ENCODE peak calls at places on chromosomes 2 and 18, in four cellular contexts. T, Y, R and M are unnamed samples.

GRCh38 chr18:46843372-46843771 is 73.9 kb downstream of the PIAS2 start:
- DNase-seq in T (no peak), Y (no peak), R (no peak), M (no peak)

GRCh38 chr2:143778981-143779380 is 649.8 kb downstream of the ARHGAP15 start:
- DNase-seq in T (peak), Y (no peak), R (no peak), M (no peak)

GRCh38 chr2:215565897-215566296 is 130.0 kb upstream of the FN1 start:
- DNase-seq in T (no peak), Y (no peak), R (no peak), M (no peak)

GRCh38 chr2:49616800-49617199 is 462.5 kb upstream of the FSHR start:
- DNase-seq in T (peak), Y (no peak), R (no peak), M (no peak)

GRCh38 chr2:181984060-181984459 is 1.6 kb upstream of the PPP1R1C start:
- DNase-seq in T (no peak), Y (no peak), R (no peak), M (no peak)

GRCh38 chr18:9849407-9849961 is 36.3 kb upstream of the TXNDC2 start:
- DNase-seq in T (peak), Y (no peak), R (no peak), M (no peak)

GRCh38 chr2:112791693-112792230 is 7.5 kb upstream of the IL1A start:
- DNase-seq in T (no peak), Y (no peak), R (no peak), M (no peak)

GRCh38 chr2:8544786-8545631 is 136.8 kb upstream of the ID2 start:
- DNase-seq in T (peak), Y (peak), R (no peak), M (no peak)

GRCh38 chr18:25896178-25896780 is 194.1 kb downstream of the SS18 start:
- DNase-seq in T (peak), Y (no peak), R (no peak), M (no peak)

GRCh38 chr2:205139822-205140612 is 542.3 kb upstream of the NRP2 start:
- DNase-seq in T (no peak), Y (no peak), R (no peak), M (no peak)

GRCh38 chr2:200728630-200729029 is 83.1 kb upstream of the BZW1 start:
- DNase-seq in T (no peak), Y (no peak), R (no peak), M (no peak)

GRCh38 chr2:98944786-98945185 is 8.8 kb upstream of the CRACDL start:
- DNase-seq in T (no peak), Y (no peak), R (no peak), M (no peak)

GRCh38 chr2:239566162-239566994 is 165.6 kb upstream of the HDAC4 start:
- DNase-seq in T (no peak), Y (no peak), R (no peak), M (no peak)

GRCh38 chr18:13611058-13611615 is 115.2 kb downstream of the FAM210A start:
- DNase-seq in T (no peak), Y (peak), R (no peak), M (no peak)

GRCh38 chr2:161234627-161235026 is 73.6 kb upstream of the PSMD14 start:
- DNase-seq in T (no peak), Y (no peak), R (no peak), M (no peak)
- H3K27ac ChIP-seq in T (peak), Y (no peak), R (no peak), M (no peak)

GRCh38 chr2:122445003-122445402 is 689.6 kb downstream of the TSN start:
- DNase-seq in T (no peak), Y (no peak), R (no peak), M (no peak)
- H3K27ac ChIP-seq in T (no peak), Y (no peak), R (no peak), M (no peak)

GRCh38 chr2:70709275-70709674 is 58.7 kb downstream of the ADD2 start:
- DNase-seq in T (peak), Y (no peak), R (no peak), M (no peak)

GRCh38 chr2:70708376-70709199 is 59.4 kb downstream of the ADD2 start:
- DNase-seq in T (peak), Y (no peak), R (no peak), M (no peak)

GRCh38 chr2:70706026-70706795 is 61.8 kb downstream of the ADD2 start:
- DNase-seq in T (no peak), Y (no peak), R (no peak), M (no peak)

GRCh38 chr2:70709746-70710145 is 58.3 kb downstream of the ADD2 start:
- DNase-seq in T (no peak), Y (no peak), R (no peak), M (no peak)

DNA sequence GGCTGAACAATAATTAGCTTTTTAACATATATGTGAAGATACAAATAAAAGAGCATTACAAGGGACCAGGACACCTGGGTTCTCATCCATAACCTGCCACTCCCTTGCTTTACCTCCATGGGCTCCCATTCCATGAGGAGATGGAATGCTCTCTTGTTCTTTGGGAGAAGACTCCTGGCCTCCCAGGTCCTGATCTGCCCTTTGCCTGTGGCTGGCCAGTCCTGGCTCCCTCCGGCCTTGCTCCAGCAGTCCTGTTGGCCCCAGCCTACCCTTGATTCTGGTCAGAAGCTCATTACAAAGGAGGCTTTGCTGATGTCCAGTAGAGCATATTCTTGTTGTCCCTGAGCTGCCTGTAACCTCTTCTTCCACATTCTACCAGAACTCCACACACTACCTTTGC is 60.3 kb downstream of the ADD2 start:
- DNase-seq in T (no peak), Y (no peak), R (no peak), M (no peak)
- H3K27ac ChIP-seq in T (no peak), Y (no peak), R (no peak), M (no peak)

DNA sequence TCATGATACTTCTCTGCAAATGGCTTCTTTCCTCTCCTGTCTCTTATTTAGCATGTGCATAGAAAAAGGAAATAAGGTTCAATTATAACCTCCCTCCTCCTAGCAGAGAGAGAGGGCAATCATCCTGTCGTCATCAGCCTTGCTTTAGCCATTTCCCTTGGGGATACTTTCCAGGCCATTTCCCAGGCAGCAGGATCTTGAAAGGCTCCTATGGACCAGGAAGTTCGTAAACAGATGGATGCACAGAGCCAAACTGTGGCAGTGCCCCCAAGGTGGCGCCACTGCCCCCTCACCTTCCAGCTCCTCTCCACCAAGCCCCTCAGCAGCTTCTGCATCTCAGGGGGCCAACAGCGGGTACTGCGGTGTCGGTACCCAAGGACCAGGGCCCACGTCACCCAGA is 157.4 kb downstream of the DTNA start:
- DNase-seq in T (no peak), Y (no peak), R (no peak), M (no peak)
- H3K27ac ChIP-seq in T (no peak), Y (no peak), R (peak), M (no peak)

GRCh38 chr2:227095346-227095745 is 68.7 kb downstream of the COL4A4 start:
- DNase-seq in T (no peak), Y (no peak), R (no peak), M (no peak)

GRCh38 chr2:227097495-227098161 is 66.4 kb downstream of the COL4A4 start:
- DNase-seq in T (no peak), Y (no peak), R (no peak), M (no peak)

GRCh38 chr2:227103583-227103982 is 60.4 kb downstream of the COL4A4 start:
- DNase-seq in T (no peak), Y (no peak), R (no peak), M (no peak)

DNA sequence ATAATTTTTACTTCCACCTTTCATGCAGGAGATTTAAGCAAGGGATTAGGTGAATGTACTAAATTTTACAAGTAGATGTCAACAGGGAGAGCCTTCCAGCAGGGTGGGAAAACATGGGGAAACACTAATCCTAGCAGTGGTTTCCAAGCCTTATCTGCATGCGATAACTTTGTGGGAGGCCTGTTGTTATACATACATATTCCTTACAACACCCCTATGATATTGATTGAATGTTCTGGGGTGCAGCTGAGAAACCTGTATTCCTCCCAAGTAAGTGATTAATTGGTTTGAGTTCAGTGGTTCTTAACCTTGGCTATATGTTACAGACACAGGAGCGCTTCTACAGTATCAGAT is 65.9 kb downstream of the COL4A4 start:
- DNase-seq in T (no peak), Y (no peak), R (no peak), M (no peak)
- H3K27ac ChIP-seq in T (no peak), Y (no peak), R (no peak), M (no peak)